ENCODE peak calls at places on chromosomes 1 and 21, in five cellular contexts. One of them, this sample, is unnamed.
A peak's percentile ranks its signal among the peaks of the same experiment; 100 is the strongest.

GRCh38 chr1:90712931-90713618 is 4.0 kb downstream of the BARHL2 start:
- DNase-seq in type B pancreatic cell: no peak
- DNase-seq in A549: no peak
- DNase-seq in Calu3: no peak
- DNase-seq in gastrocnemius medialis: no peak
- DNase-seq in this sample: no peak

GRCh38 chr1:151211972-151212705 is 13.8 kb downstream of the PIP5K1A start:
- DNase-seq in type B pancreatic cell: no peak
- DNase-seq in A549: no peak
- DNase-seq in Calu3: no peak
- DNase-seq in gastrocnemius medialis: no peak
- DNase-seq in this sample: no peak

GRCh38 chr1:40161888-40162397 is 756 bp downstream of the RLF start:
- DNase-seq in type B pancreatic cell: no peak
- DNase-seq in A549: no peak
- DNase-seq in Calu3: no peak
- DNase-seq in gastrocnemius medialis: peak; percentile 25
- DNase-seq in this sample: no peak

GRCh38 chr1:27372808-27373690 is 1.6 kb downstream of the FCN3 start:
- DNase-seq in type B pancreatic cell: no peak
- DNase-seq in A549: no peak
- DNase-seq in Calu3: no peak
- DNase-seq in gastrocnemius medialis: no peak
- DNase-seq in this sample: no peak

GRCh38 chr21:15283138-15283537 is 218.3 kb upstream of the NRIP1 start:
- DNase-seq in type B pancreatic cell: no peak
- DNase-seq in A549: no peak
- DNase-seq in Calu3: no peak
- DNase-seq in gastrocnemius medialis: no peak
- DNase-seq in this sample: no peak

GRCh38 chr1:183881387-183882084 is 76.6 kb downstream of the RGL1 start:
- DNase-seq in type B pancreatic cell: peak; percentile 75
- DNase-seq in A549: peak; percentile 39
- DNase-seq in Calu3: peak; percentile 96
- DNase-seq in gastrocnemius medialis: no peak
- DNase-seq in this sample: no peak

GRCh38 chr1:92759361-92759760 is 25.5 kb downstream of the EVI5 start:
- DNase-seq in type B pancreatic cell: no peak
- DNase-seq in A549: no peak
- DNase-seq in Calu3: no peak
- DNase-seq in gastrocnemius medialis: no peak
- DNase-seq in this sample: no peak

GRCh38 chr1:117392776-117393175 is 25.5 kb downstream of the MAN1A2 start:
- DNase-seq in type B pancreatic cell: no peak
- DNase-seq in A549: no peak
- DNase-seq in Calu3: no peak
- DNase-seq in gastrocnemius medialis: no peak
- DNase-seq in this sample: no peak

GRCh38 chr1:228321895-228322294 is 84.7 kb downstream of the TRIM11 start:
- DNase-seq in type B pancreatic cell: peak; percentile 65
- DNase-seq in A549: no peak
- DNase-seq in Calu3: no peak
- DNase-seq in gastrocnemius medialis: no peak
- DNase-seq in this sample: no peak

GRCh38 chr1:9406111-9406510 is 113.4 kb downstream of the SPSB1 start:
- DNase-seq in type B pancreatic cell: no peak
- DNase-seq in A549: no peak
- DNase-seq in Calu3: no peak
- DNase-seq in gastrocnemius medialis: no peak
- DNase-seq in this sample: no peak

GRCh38 chr1:8357329-8358101 is 39.6 kb downstream of the SLC45A1 start:
- DNase-seq in type B pancreatic cell: no peak
- DNase-seq in A549: no peak
- DNase-seq in Calu3: no peak
- DNase-seq in gastrocnemius medialis: no peak
- DNase-seq in this sample: no peak

GRCh38 chr1:168918860-168919741 is 187.4 kb upstream of the ATP1B1 start:
- DNase-seq in type B pancreatic cell: no peak
- DNase-seq in A549: peak; percentile 18
- DNase-seq in Calu3: peak; percentile 27
- DNase-seq in gastrocnemius medialis: no peak
- DNase-seq in this sample: no peak

GRCh38 chr1:112341986-112342385 is 54.0 kb upstream of the CTTNBP2NL start:
- DNase-seq in type B pancreatic cell: no peak
- DNase-seq in A549: no peak
- DNase-seq in Calu3: no peak
- DNase-seq in gastrocnemius medialis: no peak
- DNase-seq in this sample: no peak

GRCh38 chr1:112335351-112335750 is 60.7 kb upstream of the CTTNBP2NL start:
- DNase-seq in type B pancreatic cell: no peak
- DNase-seq in A549: no peak
- DNase-seq in Calu3: no peak
- DNase-seq in gastrocnemius medialis: no peak
- DNase-seq in this sample: no peak

GRCh38 chr1:112332751-112333150 is 63.3 kb upstream of the CTTNBP2NL start:
- DNase-seq in type B pancreatic cell: no peak
- DNase-seq in A549: no peak
- DNase-seq in Calu3: no peak
- DNase-seq in gastrocnemius medialis: no peak
- DNase-seq in this sample: no peak

DNA sequence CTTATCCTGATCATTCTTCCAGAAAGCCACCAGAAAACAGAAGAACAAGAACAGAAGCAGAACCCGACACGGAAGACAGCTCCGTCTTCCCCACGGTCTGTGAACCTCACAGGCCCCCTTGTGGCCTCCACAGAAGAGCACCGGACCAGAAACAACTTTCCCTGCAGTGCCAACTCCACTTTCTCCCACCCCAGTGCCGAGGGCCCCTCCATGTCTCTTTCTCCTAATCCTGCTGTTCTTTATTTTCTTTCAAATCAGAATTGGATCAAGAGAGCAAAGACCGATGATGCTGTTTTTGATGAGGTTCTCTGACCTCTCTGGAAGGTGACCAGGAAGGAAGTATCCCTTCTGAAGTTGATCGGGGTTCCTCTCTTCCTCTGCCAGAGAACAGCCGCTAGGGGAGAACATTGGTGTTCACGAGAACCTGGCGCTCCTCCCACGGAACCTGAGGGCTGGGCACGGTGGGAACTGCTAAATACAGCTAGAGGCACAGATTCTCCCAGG is 58.9 kb upstream of the CTTNBP2NL start:
- DNase-seq in type B pancreatic cell: no peak
- DNase-seq in A549: peak; percentile 45
- DNase-seq in Calu3: peak; percentile 17
- DNase-seq in gastrocnemius medialis: no peak
- DNase-seq in this sample: no peak
- TF ChIP-seq CTCF in type B pancreatic cell: peak; percentile 72
- TF ChIP-seq CTCF in A549: peak; percentile 63
- TF ChIP-seq CTCF in Calu3: peak; percentile 46
- TF ChIP-seq CTCF in gastrocnemius medialis: peak; percentile 36
- TF ChIP-seq CTCF in this sample: peak; percentile 52

DNA sequence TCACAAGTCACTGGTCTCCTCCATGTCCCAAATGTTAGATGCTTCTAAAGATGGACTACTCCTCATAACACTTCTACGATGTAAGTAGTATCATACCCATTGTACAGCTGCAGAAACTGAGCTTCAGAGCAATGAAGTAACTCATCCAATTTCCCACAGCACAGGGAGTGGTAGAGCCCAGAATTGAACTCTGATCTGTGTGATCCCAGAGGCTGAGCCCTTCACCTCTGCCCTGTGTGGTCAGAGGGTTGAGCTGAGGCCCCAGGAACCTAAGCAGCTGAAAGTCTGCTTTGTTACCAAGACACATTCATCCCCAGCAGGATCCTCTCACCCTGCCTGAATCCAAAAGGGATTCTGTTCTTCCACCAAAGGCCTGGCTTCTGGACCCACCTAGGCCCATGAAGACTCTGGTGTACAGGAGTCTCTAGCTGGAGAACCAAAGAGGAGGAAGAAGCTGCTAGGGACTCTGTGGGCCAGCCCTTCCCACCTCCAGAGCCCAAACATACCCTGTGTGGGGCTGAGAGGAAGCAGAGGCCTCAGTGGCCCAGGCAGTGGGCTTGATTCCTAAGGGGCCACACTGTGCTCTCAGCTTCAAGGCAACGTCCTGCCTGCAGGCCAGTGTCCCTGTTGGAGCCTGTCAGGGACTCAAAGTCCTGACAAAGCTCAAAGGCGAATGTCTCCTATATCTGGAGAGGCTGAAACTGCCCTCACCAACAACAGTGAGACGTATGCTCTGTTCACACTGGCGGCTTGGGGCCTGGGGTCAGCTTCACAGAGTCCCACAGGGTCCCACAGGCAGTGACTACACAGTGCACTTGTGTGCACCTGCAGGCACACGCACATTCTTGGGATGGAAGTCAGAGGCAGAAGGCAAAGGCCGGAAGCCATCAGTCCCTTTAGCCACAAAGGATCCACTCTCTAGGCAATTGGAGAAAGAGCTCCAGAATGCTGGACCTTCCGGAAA is 40.4 kb upstream of the SLC30A1 start:
- DNase-seq in type B pancreatic cell: no peak
- DNase-seq in A549: no peak
- DNase-seq in Calu3: no peak
- DNase-seq in gastrocnemius medialis: no peak
- DNase-seq in this sample: no peak
- TF ChIP-seq CTCF in type B pancreatic cell: no peak
- TF ChIP-seq CTCF in A549: no peak
- TF ChIP-seq CTCF in Calu3: no peak
- TF ChIP-seq CTCF in gastrocnemius medialis: no peak
- TF ChIP-seq CTCF in this sample: no peak

GRCh38 chr1:196655494-196655893 is 3.7 kb downstream of the CFH start:
- DNase-seq in type B pancreatic cell: no peak
- DNase-seq in A549: peak; percentile 25
- DNase-seq in Calu3: no peak
- DNase-seq in gastrocnemius medialis: no peak
- DNase-seq in this sample: no peak

GRCh38 chr1:196659471-196659870 is 7.6 kb downstream of the CFH start:
- DNase-seq in type B pancreatic cell: no peak
- DNase-seq in A549: no peak
- DNase-seq in Calu3: no peak
- DNase-seq in gastrocnemius medialis: no peak
- DNase-seq in this sample: no peak

GRCh38 chr1:196661345-196661744 is 9.5 kb downstream of the CFH start:
- DNase-seq in type B pancreatic cell: no peak
- DNase-seq in A549: no peak
- DNase-seq in Calu3: no peak
- DNase-seq in gastrocnemius medialis: no peak
- DNase-seq in this sample: no peak

GRCh38 chr1:196660272-196660671 is 8.4 kb downstream of the CFH start:
- DNase-seq in type B pancreatic cell: no peak
- DNase-seq in A549: no peak
- DNase-seq in Calu3: no peak
- DNase-seq in gastrocnemius medialis: no peak
- DNase-seq in this sample: no peak

GRCh38 chr1:196660912-196661311 is 9.1 kb downstream of the CFH start:
- DNase-seq in type B pancreatic cell: no peak
- DNase-seq in A549: peak; percentile 30
- DNase-seq in Calu3: no peak
- DNase-seq in gastrocnemius medialis: no peak
- DNase-seq in this sample: no peak
- TF ChIP-seq CTCF in type B pancreatic cell: peak; percentile 88
- TF ChIP-seq CTCF in A549: peak; percentile 85
- TF ChIP-seq CTCF in Calu3: peak; percentile 31
- TF ChIP-seq CTCF in gastrocnemius medialis: peak; percentile 52
- TF ChIP-seq CTCF in this sample: no peak

GRCh38 chr1:161133220-161133740 is 813 bp upstream of the DEDD start:
- DNase-seq in type B pancreatic cell: no peak
- DNase-seq in A549: no peak
- DNase-seq in Calu3: no peak
- DNase-seq in gastrocnemius medialis: no peak
- DNase-seq in this sample: no peak

GRCh38 chr1:161128591-161129420 is 3.7 kb downstream of the DEDD start:
- DNase-seq in type B pancreatic cell: no peak
- DNase-seq in A549: no peak
- DNase-seq in Calu3: no peak
- DNase-seq in gastrocnemius medialis: no peak
- DNase-seq in this sample: peak; percentile 1

GRCh38 chr1:161131721-161132409 is 602 bp downstream of the DEDD start:
- DNase-seq in type B pancreatic cell: no peak
- DNase-seq in A549: no peak
- DNase-seq in Calu3: no peak
- DNase-seq in gastrocnemius medialis: no peak
- DNase-seq in this sample: peak; percentile 42

GRCh38 chr1:161130266-161130665 is 2.2 kb downstream of the DEDD start:
- DNase-seq in type B pancreatic cell: no peak
- DNase-seq in A549: no peak
- DNase-seq in Calu3: no peak
- DNase-seq in gastrocnemius medialis: no peak
- DNase-seq in this sample: no peak

GRCh38 chr1:161132410-161133219 is at the start of gene DEDD:
- DNase-seq in type B pancreatic cell: peak; percentile 90
- DNase-seq in A549: peak; percentile 99
- DNase-seq in Calu3: peak; percentile 94
- DNase-seq in gastrocnemius medialis: peak; percentile 95
- DNase-seq in this sample: peak; percentile 97
- TF ChIP-seq CTCF in type B pancreatic cell: peak; percentile 26
- TF ChIP-seq CTCF in A549: no peak
- TF ChIP-seq CTCF in Calu3: no peak
- TF ChIP-seq CTCF in gastrocnemius medialis: no peak
- TF ChIP-seq CTCF in this sample: no peak

GRCh38 chr1:15426492-15427279 is 11.6 kb upstream of the CTRC start:
- DNase-seq in type B pancreatic cell: no peak
- DNase-seq in A549: peak; percentile 89
- DNase-seq in Calu3: no peak
- DNase-seq in gastrocnemius medialis: no peak
- DNase-seq in this sample: no peak
- TF ChIP-seq CTCF in type B pancreatic cell: no peak
- TF ChIP-seq CTCF in A549: peak; percentile 27
- TF ChIP-seq CTCF in Calu3: no peak
- TF ChIP-seq CTCF in gastrocnemius medialis: no peak
- TF ChIP-seq CTCF in this sample: peak; percentile 20

GRCh38 chr1:113219377-113219776 is 146.4 kb downstream of the LRIG2 start:
- DNase-seq in type B pancreatic cell: no peak
- DNase-seq in A549: no peak
- DNase-seq in Calu3: peak; percentile 19
- DNase-seq in gastrocnemius medialis: no peak
- DNase-seq in this sample: no peak
- TF ChIP-seq CTCF in type B pancreatic cell: no peak
- TF ChIP-seq CTCF in A549: no peak
- TF ChIP-seq CTCF in Calu3: no peak
- TF ChIP-seq CTCF in gastrocnemius medialis: no peak
- TF ChIP-seq CTCF in this sample: no peak

This sample was measured in spleen.